ENCODE peak calls at places on chromosomes 13 and 19, in five cellular contexts. L is HuH-7, I is NCI-H1105 treated with DMSO at 0.1 percent for 48 hours, X is nephron progenitor cell, H is neural crest cell. M is an unnamed sample.

GRCh38 chr19:17281391-17282304 is at the start of gene ANKLE1:
- DNase-seq in H (peak; percentile 18), I (peak; percentile 2), L (peak; percentile 56), X (peak; percentile 62), M (peak; percentile 84)

GRCh38 chr19:12913871-12914690 is 5.0 kb downstream of the SYCE2 start:
- DNase-seq in X (no peak), H (no peak), I (no peak), L (no peak), M (no peak)

GRCh38 chr19:1445932-1446712 is 3.8 kb upstream of the APC2 start:
- DNase-seq in L (peak; percentile 79), H (peak; percentile 73), X (peak; percentile 77), I (peak; percentile 43), M (peak; percentile 81)

GRCh38 chr13:21668665-21669599 is 1.9 kb upstream of the FGF9 start:
- DNase-seq in I (peak; percentile 37), X (peak; percentile 50), L (no peak), H (peak; percentile 37), M (no peak)

GRCh38 chr13:23570099-23570926 is at the start of gene TNFRSF19:
- DNase-seq in X (peak; percentile 68), H (peak; percentile 57), L (no peak), I (peak; percentile 45), M (peak; percentile 45)

GRCh38 chr19:2201473-2202148 is 34.5 kb downstream of the PLEKHJ1 start:
- DNase-seq in L (no peak), H (no peak), I (no peak), X (no peak), M (no peak)

GRCh38 chr19:2785244-2786000 is at the start of gene THOP1:
- DNase-seq in H (peak; percentile 96), I (peak; percentile 98), X (peak; percentile 98), L (peak; percentile 97), M (peak; percentile 99)

GRCh38 chr19:687569-688166 is 7.6 kb downstream of the PRSS57 start:
- DNase-seq in L (no peak), X (no peak), I (no peak), H (no peak), M (no peak)

M was measured in HAP-1.